ENCODE peak calls at places on chromosomes 6 and 20, in six cellular contexts. U is IMR-90, H is H9, W is neuronal stem cell, Y is H1, X is mesenchymal stem cell. Z is an unnamed sample.

GRCh38 chr6:137102851-137103492 is 58.2 kb upstream of the IL20RA start:
- DNase-seq in X (no peak), H (no peak), Y (no peak), U (no peak), W (no peak), Z (no peak)

GRCh38 chr20:59789641-59790040 is 143.8 kb downstream of the SYCP2 start:
- DNase-seq in Y (no peak), W (no peak), H (peak; percentile 18), X (no peak), U (no peak), Z (no peak)

GRCh38 chr20:53870426-53871199 is 199.8 kb downstream of the BCAS1 start:
- DNase-seq in U (no peak), X (no peak), Y (no peak), W (no peak), H (no peak), Z (no peak)

GRCh38 chr6:142874676-142875075 is 70.3 kb downstream of the HIVEP2 start:
- DNase-seq in X (no peak), U (no peak), H (no peak), Y (no peak), W (no peak), Z (peak; percentile 76)

GRCh38 chr6:154039231-154039842 is at the start of gene OPRM1:
- DNase-seq in U (no peak), X (peak; percentile 47), W (peak; percentile 83), Y (peak; percentile 73), H (peak; percentile 92), Z (no peak)

GRCh38 chr6:106116125-106116524 is 30.0 kb downstream of the PRDM1 start:
- DNase-seq in U (peak; percentile 13), Y (no peak), W (no peak), H (no peak), X (no peak), Z (no peak)

GRCh38 chr20:9215539-9215938 is 146.7 kb downstream of the PLCB4 start:
- DNase-seq in H (no peak), Y (no peak), U (no peak), X (no peak), W (no peak), Z (peak; percentile 3)

GRCh38 chr6:157832250-157832967 is 9.4 kb downstream of the SNX9 start:
- DNase-seq in U (peak; percentile 56), Y (no peak), W (no peak), X (peak; percentile 63), H (no peak), Z (no peak)

GRCh38 chr20:47503685-47504084 is 2.0 kb downstream of the NCOA3 start:
- DNase-seq in H (no peak), Y (no peak), U (no peak), W (no peak), X (no peak), Z (no peak)

GRCh38 chr6:73200735-73201134 is 24.6 kb downstream of the KHDC1L start:
- DNase-seq in Y (no peak), H (no peak), U (peak; percentile 6), X (peak; percentile 18), W (no peak), Z (no peak)

GRCh38 chr6:25893778-25894177 is 19.7 kb upstream of the SLC17A3 start:
- DNase-seq in Y (no peak), W (no peak), X (no peak), U (no peak), H (no peak), Z (no peak)

GRCh38 chr20:45067558-45067957 is 33.4 kb downstream of the KCNS1 start:
- DNase-seq in H (no peak), Y (no peak), U (no peak), X (peak; percentile 17), W (no peak), Z (peak; percentile 82)

GRCh38 chr6:165624871-165625639 is 38.0 kb downstream of the PDE10A start:
- DNase-seq in Y (no peak), W (no peak), X (no peak), U (no peak), H (no peak), Z (no peak)

GRCh38 chr6:169722362-169723199 is 1.7 kb downstream of the PHF10 start:
- DNase-seq in Y (no peak), U (peak; percentile 88), H (peak; percentile 34), X (peak; percentile 73), W (peak; percentile 29), Z (peak; percentile 64)

GRCh38 chr6:112338310-112338709 is 8.8 kb upstream of the RFPL4B start:
- DNase-seq in Y (no peak), H (no peak), U (no peak), X (no peak), W (no peak), Z (no peak)

GRCh38 chr6:155228549-155229166 is 35.2 kb upstream of the CLDN20 start:
- DNase-seq in W (no peak), H (no peak), U (peak; percentile 31), X (no peak), Y (no peak), Z (no peak)

GRCh38 chr6:117266948-117267347 is 1.6 kb downstream of the VGLL2 start:
- DNase-seq in X (no peak), Y (no peak), W (no peak), U (no peak), H (no peak), Z (no peak)
- H2BK5ac ChIP-seq in X (no peak overlapping the region), Y (no peak overlapping the region), W (no peak overlapping the region), U (no peak overlapping the region), H (no peak overlapping the region), Z (no peak overlapping the region)

GRCh38 chr20:5945963-5946362 is 4.4 kb downstream of the TRMT6 start:
- DNase-seq in X (peak; percentile 61), U (peak; percentile 93), H (no peak), Y (no peak), W (no peak), Z (no peak)
- H3K4me1 ChIP-seq in X (no peaks in the 10 kb centered on the region), U (no peaks in the 10 kb centered on the region), H (no peaks in the 10 kb centered on the region), Y (peaks cover 3% of the 10 kb centered on the region), W (no peaks in the 10 kb centered on the region), Z (no peaks in the 10 kb centered on the region)

GRCh38 chr20:46120136-46120535 is 2.0 kb downstream of the CD40 start:
- DNase-seq in U (no peak), W (no peak), X (no peak), Y (no peak), H (no peak), Z (no peak)
- H4K91ac ChIP-seq in U (no peak overlapping the region), W (no peak overlapping the region), X (no peak overlapping the region), Y (no peak overlapping the region), H (no peak overlapping the region), Z (no peak overlapping the region)

DNA sequence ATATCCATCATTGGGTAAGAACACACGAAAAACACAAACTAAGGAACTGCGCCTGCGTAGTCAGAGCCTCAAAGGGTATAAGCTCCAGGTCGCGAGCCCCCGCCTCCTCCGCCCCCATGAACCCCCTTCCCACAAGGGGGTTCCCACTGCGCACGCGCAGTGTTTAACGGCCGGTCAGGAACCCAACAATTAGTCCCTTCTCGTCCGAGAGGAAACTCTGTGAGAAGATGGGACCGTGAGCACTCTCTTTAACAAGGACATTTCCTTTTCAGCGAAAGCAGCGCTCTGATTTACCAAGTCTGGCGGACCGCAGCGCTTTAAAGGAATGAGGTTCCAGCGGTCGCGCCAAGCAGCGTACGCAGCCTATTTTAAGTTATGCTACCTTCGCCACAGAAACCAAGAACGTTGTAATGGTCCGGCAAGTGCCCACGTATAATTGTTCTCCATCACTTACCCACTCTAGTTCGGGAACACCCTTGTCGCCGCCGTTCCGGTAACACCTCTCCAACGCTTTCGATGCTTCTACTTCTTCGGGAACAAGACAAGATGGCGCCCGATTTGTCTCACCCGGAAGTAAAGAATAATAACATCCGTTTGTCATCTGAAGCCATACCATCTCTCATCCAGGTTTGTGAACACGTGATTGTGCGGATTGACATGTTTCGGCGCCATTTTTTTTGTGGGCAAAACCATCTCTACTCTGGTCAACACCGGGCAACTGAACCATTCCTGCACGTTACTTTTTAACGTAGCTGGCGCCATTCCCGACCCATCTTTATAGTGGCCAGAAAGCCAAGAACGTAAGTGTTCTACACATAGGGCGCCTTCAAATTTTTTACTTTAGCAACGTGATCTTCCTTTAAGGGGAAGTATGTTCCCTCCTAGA is at the start of gene PNISR:
- DNase-seq in Y (peak; percentile 82), X (peak; percentile 99), U (peak; percentile 99), W (peak; percentile 95), H (peak; percentile 95), Z (peak; percentile 94)
- H2BK5ac ChIP-seq in Y (peak within 1 kb of the TSS; percentile 100), X (peak within 1 kb of the TSS; percentile 97), U (peak within 1 kb of the TSS; percentile 90), W (no peak within 1 kb of the TSS), H (peak within 1 kb of the TSS; percentile 97), Z (peak within 1 kb of the TSS; percentile 95)

Z was measured in trophoblast cell.